ENCODE peak calls at places on chromosome 6, in five cellular contexts. B is PC-3, F is MCF 10A, T is adrenal gland, L is cardiac fibroblast. Z is an unnamed sample.
A peak's percentile ranks its signal among the peaks of the same experiment; 100 is the strongest.

GRCh38 chr6:26268659-26269402 is 96.2 kb upstream of the BTN3A2 start:
- DNase-seq in B (peak; percentile 83), F (peak; percentile 91), T (no peak), L (peak; percentile 66), Z (peak; percentile 86)

GRCh38 chr6:71028236-71028876 is 71.5 kb upstream of the B3GAT2 start:
- DNase-seq in B (no peak), F (no peak), T (no peak), L (no peak), Z (peak; percentile 53)

GRCh38 chr6:167134448-167135328 is 11.8 kb downstream of the CCR6 start:
- DNase-seq in B (no peak), F (no peak), T (no peak), L (no peak), Z (no peak)

GRCh38 chr6:165926378-165926777 is 241.3 kb downstream of the TBXT start:
- DNase-seq in B (no peak), F (no peak), T (no peak), L (no peak), Z (no peak)

GRCh38 chr6:161677188-161677587 is 403.3 kb upstream of the AGPAT4 start:
- DNase-seq in B (no peak), F (no peak), T (no peak), L (no peak), Z (no peak)

GRCh38 chr6:106974999-106975698 is 620 bp upstream of the CD24 start:
- DNase-seq in B (peak; percentile 60), F (peak; percentile 50), T (no peak), L (peak; percentile 32), Z (peak; percentile 71)

GRCh38 chr6:6943411-6943810 is 164.3 kb upstream of the RREB1 start:
- DNase-seq in B (no peak), F (no peak), T (no peak), L (no peak), Z (no peak)

GRCh38 chr6:166959906-166960608 is 3.7 kb upstream of the RNASET2 start:
- DNase-seq in B (no peak), F (no peak), T (no peak), L (no peak), Z (no peak)

GRCh38 chr6:19478273-19478672 is 358.9 kb upstream of the ID4 start:
- DNase-seq in B (no peak), F (no peak), T (no peak), L (no peak), Z (no peak)

GRCh38 chr6:19477563-19477962 is 359.6 kb upstream of the ID4 start:
- DNase-seq in B (peak; percentile 85), F (no peak), T (no peak), L (no peak), Z (peak; percentile 81)

GRCh38 chr6:19472168-19472567 is 365.0 kb upstream of the ID4 start:
- DNase-seq in B (peak; percentile 99), F (peak; percentile 100), T (no peak), L (peak; percentile 88), Z (peak; percentile 98)

GRCh38 chr6:19470333-19470732 is 366.8 kb upstream of the ID4 start:
- DNase-seq in B (no peak), F (no peak), T (no peak), L (no peak), Z (no peak)

DNA sequence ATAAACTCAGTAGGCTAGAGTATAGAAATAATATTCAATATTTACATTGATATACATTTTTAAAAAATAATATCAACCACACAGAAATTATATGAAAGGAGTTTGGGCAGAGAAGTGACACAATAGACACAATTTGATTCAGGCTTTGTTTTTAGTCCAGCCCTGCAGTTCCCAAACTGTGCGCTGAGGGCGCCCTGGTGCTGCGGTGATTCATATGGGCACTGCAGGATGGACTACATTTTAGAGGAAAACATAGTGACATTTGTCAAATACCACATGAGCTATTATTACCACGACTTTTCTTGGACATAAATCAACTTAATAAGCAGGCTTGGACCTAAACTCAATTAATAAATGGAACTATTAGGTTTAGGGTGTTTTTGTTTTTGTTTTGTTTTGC is 364.3 kb upstream of the ID4 start:
- DNase-seq in B (peak; percentile 49), F (peak; percentile 40), T (no peak), L (peak; percentile 17), Z (peak; percentile 31)
- TF ChIP-seq CTCF in B (peak; percentile 51), F (peak; percentile 19), T (no peak), L (peak; percentile 45), Z (peak; percentile 50)

DNA sequence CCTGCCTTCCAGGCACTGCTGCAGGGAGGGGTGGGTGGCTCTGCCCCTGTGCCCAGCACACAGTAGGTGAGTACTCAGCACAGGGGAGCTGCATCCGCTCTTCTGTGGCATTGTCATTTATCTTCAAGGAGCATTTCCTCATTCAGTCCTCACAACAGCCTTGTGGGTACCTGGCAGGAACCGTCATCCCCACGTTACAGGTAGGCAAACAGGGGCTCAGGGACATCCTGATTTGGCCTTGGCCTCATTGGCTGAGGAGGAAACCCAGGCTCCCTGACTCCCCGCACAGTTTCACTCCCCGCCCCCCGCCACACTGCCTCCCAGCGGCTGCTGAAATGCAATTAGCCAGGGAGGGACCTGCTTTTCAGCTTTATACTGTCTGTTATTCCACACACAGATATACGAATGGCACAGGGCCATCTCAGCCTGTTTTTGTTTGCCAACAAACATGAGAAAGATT is 24.3 kb upstream of the PNPLA1 start:
- DNase-seq in B (no peak), F (no peak), T (no peak), L (no peak), Z (no peak)
- TF ChIP-seq CTCF in B (peak; percentile 20), F (no peak), T (no peak), L (no peak), Z (peak; percentile 35)

GRCh38 chr6:135902756-135903331 is 51.3 kb downstream of the PDE7B start:
- DNase-seq in B (no peak), F (no peak), T (no peak), L (peak; percentile 36), Z (no peak)
- TF ChIP-seq CTCF in B (no peak), F (no peak), T (no peak), L (no peak), Z (no peak)

GRCh38 chr6:80550271-80550670 is 443.8 kb downstream of the BCKDHB start:
- DNase-seq in B (no peak), F (no peak), T (no peak), L (no peak), Z (no peak)

GRCh38 chr6:80545323-80545722 is 438.9 kb downstream of the BCKDHB start:
- DNase-seq in B (no peak), F (no peak), T (no peak), L (no peak), Z (no peak)

GRCh38 chr6:80548496-80548895 is 442.0 kb downstream of the BCKDHB start:
- DNase-seq in B (no peak), F (peak; percentile 85), T (no peak), L (peak; percentile 99), Z (peak; percentile 79)

GRCh38 chr6:80550748-80551147 is 444.3 kb downstream of the BCKDHB start:
- DNase-seq in B (no peak), F (no peak), T (no peak), L (no peak), Z (no peak)

GRCh38 chr6:80547827-80548226 is 441.4 kb downstream of the BCKDHB start:
- DNase-seq in B (peak; percentile 52), F (peak; percentile 36), T (no peak), L (peak; percentile 95), Z (peak; percentile 63)
- TF ChIP-seq CTCF in B (no peak), F (no peak), T (no peak), L (no peak), Z (no peak)

GRCh38 chr6:101114703-101115102 is 233.6 kb upstream of the ASCC3 start:
- DNase-seq in B (peak; percentile 58), F (peak; percentile 60), T (no peak), L (peak; percentile 62), Z (peak; percentile 59)
- TF ChIP-seq CTCF in B (peak; percentile 66), F (peak; percentile 48), T (peak; percentile 41), L (peak; percentile 55), Z (peak; percentile 80)

GRCh38 chr6:4641461-4641860 is 134.7 kb upstream of the CDYL start:
- DNase-seq in B (no peak), F (no peak), T (no peak), L (no peak), Z (no peak)

GRCh38 chr6:4638641-4639040 is 137.6 kb upstream of the CDYL start:
- DNase-seq in B (no peak), F (no peak), T (no peak), L (no peak), Z (no peak)

GRCh38 chr6:4637691-4638433 is 138.3 kb upstream of the CDYL start:
- DNase-seq in B (peak; percentile 69), F (peak; percentile 60), T (peak; percentile 43), L (peak; percentile 88), Z (peak; percentile 90)

GRCh38 chr6:4636881-4637224 is 139.4 kb upstream of the CDYL start:
- DNase-seq in B (no peak), F (no peak), T (no peak), L (no peak), Z (peak; percentile 42)

GRCh38 chr6:4640139-4640538 is 136.1 kb upstream of the CDYL start:
- DNase-seq in B (peak; percentile 70), F (peak; percentile 37), T (no peak), L (peak; percentile 69), Z (peak; percentile 95)
- TF ChIP-seq CTCF in B (no peak), F (no peak), T (no peak), L (no peak), Z (no peak)

GRCh38 chr6:148170286-148170685 is 172.4 kb upstream of the SASH1 start:
- DNase-seq in B (no peak), F (no peak), T (no peak), L (no peak), Z (no peak)

GRCh38 chr6:148164645-148165044 is 178.0 kb upstream of the SASH1 start:
- DNase-seq in B (no peak), F (no peak), T (no peak), L (no peak), Z (no peak)

GRCh38 chr6:148169701-148170100 is 172.9 kb upstream of the SASH1 start:
- DNase-seq in B (no peak), F (no peak), T (no peak), L (no peak), Z (no peak)

GRCh38 chr6:148168856-148169255 is 173.8 kb upstream of the SASH1 start:
- DNase-seq in B (no peak), F (no peak), T (no peak), L (no peak), Z (no peak)

GRCh38 chr6:148166339-148166949 is 176.2 kb upstream of the SASH1 start:
- DNase-seq in B (peak; percentile 70), F (peak; percentile 71), T (no peak), L (peak; percentile 80), Z (peak; percentile 61)
- TF ChIP-seq CTCF in B (peak; percentile 73), F (peak; percentile 63), T (peak; percentile 68), L (peak; percentile 48), Z (peak; percentile 55)

GRCh38 chr6:39088331-39088730 is 26.7 kb downstream of the SAYSD1 start:
- DNase-seq in B (peak; percentile 45), F (peak; percentile 43), T (peak; percentile 56), L (peak; percentile 55), Z (peak; percentile 27)
- TF ChIP-seq CTCF in B (peak; percentile 38), F (no peak), T (peak; percentile 40), L (peak; percentile 41), Z (peak; percentile 38)

GRCh38 chr6:89612121-89612520 is 26.4 kb downstream of the LYRM2 start:
- DNase-seq in B (no peak), F (no peak), T (no peak), L (no peak), Z (no peak)
- TF ChIP-seq CTCF in B (no peak), F (no peak), T (no peak), L (no peak), Z (no peak)